ENCODE peak calls at places on chromosomes 16 and 17, in four cellular contexts. G is HepG2, I is A549, U is K562. Z is an unnamed sample.
A peak's percentile ranks its signal among the peaks of the same experiment; 100 is the strongest.

GRCh38 chr17:31397256-31397939 is 5.9 kb downstream of the RAB11FIP4 start:
- DNase-seq in U (no peak), I (no peak), G (no peak), Z (peak; percentile 36)

GRCh38 chr17:5694507-5694906 is 110.2 kb upstream of the NLRP1 start:
- DNase-seq in I (no peak), U (peak; percentile 21), G (no peak), Z (no peak)

GRCh38 chr16:75235721-75236193 is 15.7 kb downstream of the BCAR1 start:
- DNase-seq in G (no peak), U (no peak), I (no peak), Z (no peak)

GRCh38 chr16:89278441-89279240 is 61.1 kb downstream of the ZNF778 start:
- DNase-seq in U (no peak), G (no peak), I (no peak), Z (no peak)

GRCh38 chr17:47693667-47694017 is 319 bp upstream of the TBKBP1 start:
- DNase-seq in I (no peak), U (no peak), G (no peak), Z (no peak)

GRCh38 chr17:67836205-67836987 is 11.1 kb downstream of the BPTF start:
- DNase-seq in I (no peak), U (no peak), G (no peak), Z (no peak)

GRCh38 chr17:66562119-66562518 is 259.7 kb downstream of the PRKCA start:
- DNase-seq in I (no peak), G (no peak), U (no peak), Z (no peak)

GRCh38 chr16:78817442-78817829 is 718.0 kb downstream of the WWOX start:
- DNase-seq in G (no peak), I (no peak), U (no peak), Z (no peak)

GRCh38 chr17:11284811-11285210 is 43.8 kb downstream of the SHISA6 start:
- DNase-seq in G (no peak), I (no peak), U (no peak), Z (no peak)

GRCh38 chr16:2706085-2706484 is 13.9 kb downstream of the PRSS27 start:
- DNase-seq in G (no peak), U (no peak), I (no peak), Z (no peak)

GRCh38 chr17:34259151-34259550 is 4.1 kb downstream of the CCL2 start:
- DNase-seq in I (no peak), G (no peak), U (no peak), Z (no peak)

GRCh38 chr17:35214192-35214591 is 20.0 kb upstream of the SLC35G3 start:
- DNase-seq in U (no peak), I (no peak), G (no peak), Z (no peak)

GRCh38 chr17:9905902-9906301 is 831 bp upstream of the RCVRN start:
- DNase-seq in U (peak; percentile 54), I (peak; percentile 72), G (peak; percentile 3), Z (peak; percentile 82)

GRCh38 chr17:9622961-9623360 is 22.4 kb upstream of the USP43 start:
- DNase-seq in G (no peak), U (no peak), I (no peak), Z (no peak)

GRCh38 chr17:79142375-79142774 is 67.8 kb downstream of the ENGASE start:
- DNase-seq in I (no peak), U (no peak), G (no peak), Z (no peak)

GRCh38 chr16:3652373-3653037 is 2.0 kb upstream of the DNASE1 start:
- DNase-seq in I (no peak), U (no peak), G (peak; percentile 47), Z (no peak)

GRCh38 chr17:19883537-19884215 is 15.9 kb upstream of the ULK2 start:
- DNase-seq in G (no peak), U (no peak), I (no peak), Z (no peak)

GRCh38 chr16:28107232-28107631 is 43.7 kb upstream of the GSG1L start:
- DNase-seq in I (no peak), U (no peak), G (no peak), Z (no peak)

GRCh38 chr16:84109598-84110325 is 7.0 kb downstream of the MBTPS1 start:
- DNase-seq in I (no peak), G (no peak), U (no peak), Z (no peak)

GRCh38 chr17:40062347-40063033 is at the start of gene THRA:
- DNase-seq in G (no peak), U (peak; percentile 88), I (peak; percentile 68), Z (peak; percentile 54)

GRCh38 chr17:47649972-47650524 is 329 bp downstream of the KPNB1 start:
- DNase-seq in G (no peak), U (no peak), I (peak; percentile 53), Z (no peak)

GRCh38 chr17:66270106-66270505 is 32.3 kb upstream of the PRKCA start:
- DNase-seq in U (no peak), G (no peak), I (no peak), Z (no peak)

GRCh38 chr17:41629316-41629715 is 4.9 kb upstream of the KRT17 start:
- DNase-seq in I (no peak), G (no peak), U (no peak), Z (no peak)

GRCh38 chr17:55391244-55391757 is 30.3 kb downstream of the MMD start:
- DNase-seq in U (no peak), G (no peak), I (no peak), Z (no peak)

GRCh38 chr17:80377798-80378197 is 37.2 kb upstream of the ENDOV start:
- DNase-seq in U (no peak), I (no peak), G (no peak), Z (no peak)

GRCh38 chr17:1577186-1577585 is 14.6 kb upstream of the PITPNA start:
- DNase-seq in I (no peak), G (peak; percentile 57), U (no peak), Z (no peak)

GRCh38 chr17:33871720-33872535 is 383.2 kb upstream of the CCL2 start:
- DNase-seq in U (peak; percentile 90), G (no peak), I (peak; percentile 7), Z (no peak)

GRCh38 chr17:8365143-8365542 is 11.4 kb downstream of the KRABD2 start:
- DNase-seq in I (no peak), U (no peak), G (no peak), Z (no peak)

GRCh38 chr17:73998246-73999220 is 204.9 kb upstream of the RPL38 start:
- DNase-seq in U (peak; percentile 81), I (peak; percentile 85), G (peak; percentile 44), Z (peak; percentile 91)

GRCh38 chr16:48632137-48632774 is 22.3 kb upstream of the N4BP1 start:
- DNase-seq in I (no peak), G (peak; percentile 80), U (no peak), Z (no peak)

GRCh38 chr17:68461589-68461988 is 4.3 kb upstream of the WIPI1 start:
- DNase-seq in U (no peak), I (no peak), G (no peak), Z (no peak)

GRCh38 chr16:50248845-50249244 is 17.5 kb upstream of the ADCY7 start:
- DNase-seq in U (no peak), I (no peak), G (no peak), Z (no peak)

GRCh38 chr17:61904094-61904710 is 23.6 kb downstream of the INTS2 start:
- DNase-seq in G (no peak), U (no peak), I (no peak), Z (no peak)

GRCh38 chr17:61907361-61907760 is 20.4 kb downstream of the INTS2 start:
- DNase-seq in G (no peak), U (no peak), I (no peak), Z (no peak)

GRCh38 chr17:61903251-61903650 is 24.5 kb downstream of the INTS2 start:
- DNase-seq in U (no peak), G (no peak), I (no peak), Z (no peak)

DNA sequence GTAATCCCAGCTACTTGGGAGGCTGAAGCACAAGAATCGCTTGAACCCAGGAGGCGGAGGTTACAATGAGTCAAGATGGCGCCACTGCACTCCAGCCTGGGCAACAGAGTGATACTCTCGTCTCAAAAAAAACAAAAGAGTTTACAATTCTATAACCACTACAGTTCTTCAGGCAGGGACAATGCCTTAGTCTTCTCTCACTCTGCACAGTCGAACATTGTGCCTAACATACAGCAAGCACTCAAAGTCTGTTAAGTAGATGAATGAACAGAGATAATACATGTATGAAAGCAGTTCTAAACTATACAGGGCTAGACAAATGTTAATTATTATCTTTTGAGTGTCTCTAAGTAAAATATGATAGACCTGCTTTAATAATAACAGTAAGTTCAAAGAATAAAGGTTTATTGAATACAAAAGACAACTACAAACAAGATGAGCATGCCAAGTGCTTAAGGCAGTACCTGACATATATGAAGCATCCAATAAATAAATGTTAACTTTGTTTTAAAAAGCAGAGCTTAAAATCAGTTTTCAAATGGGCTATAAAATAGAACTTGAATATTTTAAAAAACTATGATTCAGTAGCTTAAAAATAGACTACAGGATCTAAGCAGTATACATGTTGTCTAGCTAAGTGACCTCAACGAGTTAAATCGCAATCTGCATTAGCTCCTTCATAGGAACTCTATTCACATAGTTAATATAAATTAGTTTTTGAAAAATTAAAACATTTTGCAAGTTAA is 19.3 kb downstream of the INTS2 start:
- DNase-seq in U (no peak), I (no peak), G (no peak), Z (no peak)
- TF ChIP-seq KDM1A in U (no peak), I (no peak), G (no peak), Z (no peak)

GRCh38 chr16:16817203-16817602 is 438.3 kb downstream of the NPIPA7 start:
- DNase-seq in G (no peak), I (no peak), U (no peak), Z (no peak)

GRCh38 chr16:16821261-16821660 is 442.3 kb downstream of the NPIPA7 start:
- DNase-seq in I (no peak), U (no peak), G (no peak), Z (no peak)
- TF ChIP-seq KDM1A in I (no peak), U (no peak), G (no peak), Z (no peak)

DNA sequence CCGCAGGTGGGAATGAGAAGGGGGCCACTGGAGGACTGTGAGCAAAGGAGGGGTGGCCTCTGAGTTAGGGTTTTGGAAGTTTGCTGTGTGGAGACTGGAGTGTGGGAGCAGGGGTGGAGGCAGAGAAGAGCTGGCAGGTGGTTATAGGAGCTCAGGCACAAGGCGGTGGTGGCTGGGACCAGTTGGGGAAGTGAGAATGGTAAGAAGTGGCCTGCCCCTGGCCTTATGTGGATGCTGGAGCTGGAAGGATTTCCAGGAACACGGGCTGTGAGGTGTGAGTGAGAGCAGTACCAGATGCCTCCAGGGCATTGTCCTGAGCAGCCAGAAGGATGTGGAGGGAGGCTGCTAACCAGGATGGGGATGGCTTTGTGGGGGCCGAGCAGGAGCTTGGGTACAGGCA is 277.2 kb downstream of the SNX29 start:
- DNase-seq in I (no peak), G (no peak), U (no peak), Z (no peak)
- TF ChIP-seq KDM1A in I (no peak), G (no peak), U (no peak), Z (no peak)

DNA sequence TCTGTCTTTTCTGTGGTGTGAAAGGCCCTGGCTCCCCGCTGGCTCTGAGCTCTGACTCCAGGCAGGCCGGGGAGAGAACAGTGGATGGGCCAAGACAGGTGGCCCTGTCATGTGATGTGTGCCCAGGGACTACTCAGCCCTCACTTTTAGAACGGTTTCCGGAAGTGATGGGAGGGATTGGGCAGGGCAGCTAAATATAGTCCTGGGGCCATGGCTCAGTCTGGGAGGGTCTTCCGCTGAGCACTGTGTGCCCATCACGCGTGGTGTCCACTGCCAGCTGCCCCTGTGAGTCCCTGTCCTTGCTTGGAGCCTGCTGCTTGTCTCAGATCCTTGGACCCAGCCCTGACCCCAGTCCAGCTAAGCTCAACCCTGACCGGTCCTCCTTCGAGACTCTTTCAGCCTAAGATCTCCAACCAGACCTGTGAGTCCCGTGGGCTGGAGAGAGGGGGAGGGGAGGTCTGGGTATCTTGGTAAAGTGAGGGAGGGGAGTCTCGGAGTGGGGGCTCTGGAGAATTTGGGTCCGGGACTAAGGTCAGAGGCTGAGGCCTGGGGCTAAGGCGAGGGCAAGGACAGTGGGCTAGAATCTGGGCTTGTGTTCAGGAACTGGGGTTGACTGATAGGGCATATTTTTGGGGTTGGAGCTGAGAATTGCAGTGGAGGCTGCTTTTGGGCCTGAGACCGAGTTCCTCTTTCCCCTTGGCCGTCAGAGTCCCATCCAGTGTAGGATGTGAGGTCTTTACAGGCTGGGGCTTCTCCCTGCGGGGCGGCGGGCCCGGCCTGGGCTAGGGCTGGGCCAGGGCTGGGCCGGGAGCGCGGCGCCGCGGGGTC is at the start of gene TRIM72:
- DNase-seq in G (no peak), U (no peak), I (no peak), Z (no peak)
- TF ChIP-seq KDM1A in G (no peak), U (no peak), I (no peak), Z (no peak)

Z was measured in H1.